ENCODE peak calls at places on chromosomes 2 and 18, in nine cellular contexts. U is A549, E is AG09319, K is fibroblast of pulmonary artery, Q is spleen, Y is bronchial epithelial cell, H is AG04450, M is ascending aorta, N is endothelial cell. L is an unnamed sample.

GRCh38 chr2:215841175-215841816 is 172.1 kb downstream of the MREG start:
- DNase-seq in U (no peak), E (no peak), K (no peak), Q (peak; percentile 58), Y (no peak), H (no peak), M (no peak), N (no peak), L (no peak)

GRCh38 chr18:7000484-7001096 is 117.0 kb downstream of the LAMA1 start:
- DNase-seq in U (no peak), E (peak; percentile 4), K (peak; percentile 52), Q (no peak), Y (peak; percentile 37), H (no peak), M (no peak), N (no peak), L (no peak)

GRCh38 chr2:138708682-138709241 is 71.4 kb downstream of the NXPH2 start:
- DNase-seq in U (no peak), E (no peak), K (peak; percentile 29), Q (no peak), Y (no peak), H (no peak), M (no peak), N (no peak), L (no peak)

GRCh38 chr2:200042944-200043343 is 87.6 kb downstream of the MAIP1 start:
- DNase-seq in U (no peak), E (no peak), K (no peak), Q (no peak), Y (peak; percentile 47), H (no peak), M (no peak), N (no peak), L (no peak)

GRCh38 chr2:99554238-99554637 is 64.4 kb upstream of the REV1 start:
- DNase-seq in U (peak; percentile 15), E (no peak), K (no peak), Q (no peak), Y (no peak), H (no peak), M (no peak), N (peak; percentile 43), L (peak; percentile 14)

GRCh38 chr2:234266952-234267351 is 216.4 kb downstream of the SPP2 start:
- DNase-seq in U (no peak), E (no peak), K (no peak), Q (no peak), Y (no peak), H (no peak), M (no peak), N (no peak), L (no peak)

GRCh38 chr2:135744761-135745314 is 3.2 kb downstream of the UBXN4 start:
- DNase-seq in U (peak; percentile 59), E (no peak), K (peak; percentile 18), Q (peak; percentile 29), Y (peak; percentile 80), H (no peak), M (no peak), N (peak; percentile 7), L (no peak)

GRCh38 chr18:42712065-42712464 is 403.4 kb downstream of the RIT2 start:
- DNase-seq in U (no peak), E (no peak), K (no peak), Q (no peak), Y (no peak), H (no peak), M (no peak), N (no peak), L (no peak)

GRCh38 chr18:66005831-66006588 is 255.2 kb downstream of the CDH7 start:
- DNase-seq in U (no peak), E (no peak), K (no peak), Q (peak; percentile 62), Y (no peak), H (no peak), M (no peak), N (no peak), L (no peak)

GRCh38 chr2:48927355-48927754 is 171.8 kb upstream of the LHCGR start:
- DNase-seq in U (no peak), E (no peak), K (no peak), Q (no peak), Y (no peak), H (no peak), M (no peak), N (no peak), L (no peak)

GRCh38 chr18:13036622-13037320 is 45.6 kb downstream of the CEP192 start:
- DNase-seq in U (no peak), E (no peak), K (peak; percentile 3), Q (no peak), Y (peak; percentile 47), H (no peak), M (no peak), N (no peak), L (no peak)

GRCh38 chr2:166375205-166375735 is 474 bp downstream of the SCN9A start:
- DNase-seq in U (peak; percentile 36), E (no peak), K (peak; percentile 18), Q (no peak), Y (peak; percentile 11), H (no peak), M (no peak), N (no peak), L (no peak)

GRCh38 chr2:98087447-98088065 is 589 bp downstream of the VWA3B start:
- DNase-seq in U (no peak), E (no peak), K (peak; percentile 13), Q (no peak), Y (no peak), H (no peak), M (no peak), N (no peak), L (no peak)

GRCh38 chr2:54535599-54536195 is 79.6 kb downstream of the SPTBN1 start:
- DNase-seq in U (no peak), E (no peak), K (no peak), Q (no peak), Y (no peak), H (no peak), M (no peak), N (no peak), L (no peak)

GRCh38 chr2:210884227-210884626 is 327.8 kb downstream of the CPS1 start:
- DNase-seq in U (no peak), E (no peak), K (no peak), Q (no peak), Y (no peak), H (no peak), M (no peak), N (no peak), L (no peak)

GRCh38 chr2:129262934-129263333 is 716.5 kb upstream of the RAB6C start:
- DNase-seq in U (no peak), E (no peak), K (no peak), Q (no peak), Y (no peak), H (no peak), M (no peak), N (no peak), L (no peak)

GRCh38 chr2:236177604-236177966 is 9.4 kb upstream of the GBX2 start:
- DNase-seq in U (peak; percentile 89), E (no peak), K (peak; percentile 42), Q (no peak), Y (no peak), H (no peak), M (no peak), N (peak; percentile 77), L (no peak)

GRCh38 chr2:11832531-11832930 is 86.1 kb downstream of the LPIN1 start:
- DNase-seq in U (no peak), E (no peak), K (no peak), Q (no peak), Y (no peak), H (no peak), M (no peak), N (no peak), L (no peak)

GRCh38 chr18:31205273-31205672 is 42.6 kb upstream of the DSC1 start:
- DNase-seq in U (no peak), E (no peak), K (no peak), Q (no peak), Y (peak; percentile 32), H (no peak), M (no peak), N (no peak), L (no peak)

GRCh38 chr18:11676867-11677266 is 12.2 kb upstream of the GNAL start:
- DNase-seq in U (peak; percentile 31), E (no peak), K (peak; percentile 7), Q (no peak), Y (peak; percentile 71), H (no peak), M (no peak), N (no peak), L (no peak)

GRCh38 chr2:70469435-70469834 is 84.2 kb downstream of the TGFA start:
- DNase-seq in U (no peak), E (no peak), K (no peak), Q (no peak), Y (no peak), H (no peak), M (no peak), N (no peak), L (no peak)
- TF ChIP-seq CTCF in U (no peak), E (no peak), K (no peak), Q (no peak), Y (peak; percentile 4), H (no peak), M (no peak), N (no peak), L (peak; percentile 27)

GRCh38 chr2:10022886-10023662 is 20.3 kb upstream of the KLF11 start:
- DNase-seq in U (no peak), E (no peak), K (no peak), Q (no peak), Y (no peak), H (no peak), M (no peak), N (no peak), L (no peak)
- TF ChIP-seq CTCF in U (peak; percentile 19), E (peak; percentile 13), K (no peak), Q (no peak), Y (no peak), H (peak; percentile 26), M (no peak), N (no peak), L (no peak)

DNA sequence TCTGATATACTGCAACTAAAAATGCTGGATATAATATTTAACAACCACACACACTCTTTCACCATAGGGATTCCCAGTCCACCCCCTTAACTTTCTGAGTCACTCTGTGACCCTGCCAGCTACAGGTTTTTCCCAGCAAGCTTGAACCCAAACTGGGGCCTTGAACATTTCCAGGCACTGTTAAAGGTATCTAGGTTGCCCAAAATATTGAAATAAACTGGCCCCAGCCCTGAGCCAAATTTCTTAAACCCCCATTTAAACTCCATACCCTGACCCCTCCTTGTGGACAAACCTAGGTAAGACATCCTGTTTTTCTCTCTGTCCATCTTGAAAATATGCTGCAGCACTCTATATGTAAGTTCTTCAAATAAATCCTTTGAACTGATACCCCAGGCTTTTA is 19.7 kb upstream of the DCTN1 start:
- DNase-seq in U (peak; percentile 56), E (no peak), K (peak; percentile 60), Q (no peak), Y (peak; percentile 47), H (no peak), M (no peak), N (no peak), L (no peak)
- TF ChIP-seq CTCF in U (peak; percentile 42), E (peak; percentile 58), K (peak; percentile 62), Q (no peak), Y (peak; percentile 53), H (peak; percentile 67), M (no peak), N (peak; percentile 86), L (peak; percentile 54)

DNA sequence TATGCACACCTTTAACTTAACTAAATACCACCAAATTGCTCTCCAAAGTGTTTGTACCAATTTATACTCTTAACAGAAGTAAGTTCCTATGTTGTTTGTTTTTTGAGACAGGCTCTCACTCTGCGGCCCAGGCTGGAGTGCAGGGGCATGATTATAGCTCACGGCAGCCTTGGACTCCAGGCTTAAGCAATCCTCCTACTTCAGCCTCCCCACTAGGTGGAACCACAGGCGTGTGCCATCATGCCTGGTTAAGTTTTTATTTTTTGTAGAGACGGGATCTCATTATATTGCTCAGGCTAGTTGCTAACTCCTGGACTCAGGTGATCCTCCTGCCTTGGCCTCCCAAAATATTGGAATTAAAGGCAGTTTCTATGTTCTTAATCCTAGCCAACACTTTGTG is 13.1 kb upstream of the NAB1 start:
- DNase-seq in U (peak; percentile 49), E (no peak), K (no peak), Q (no peak), Y (no peak), H (no peak), M (no peak), N (no peak), L (no peak)
- TF ChIP-seq CTCF in U (peak; percentile 14), E (no peak), K (peak; percentile 14), Q (no peak), Y (no peak), H (no peak), M (no peak), N (no peak), L (no peak)

L was measured in progenitor cell of endocrine pancreas.